ENCODE peak calls at places on chromosome 14, in six cellular contexts. L is psoas muscle, U is esophagus squamous epithelium, H is heart left ventricle, Q is fibroblast of pulmonary artery, R is GM23338. N is an unnamed sample.
A peak's percentile ranks its signal among the peaks of the same experiment; 100 is the strongest.

GRCh38 chr14:91245029-91245428 is 525 bp upstream of the GPR68 start:
- DNase-seq in H (no peak), U (no peak), Q (no peak), L (no peak), R (no peak), N (no peak)

GRCh38 chr14:55938249-55938791 is 179.9 kb upstream of the PELI2 start:
- DNase-seq in R (no peak), H (peak; percentile 61), L (no peak), Q (peak; percentile 32), U (no peak), N (peak; percentile 17)

GRCh38 chr14:77979171-77979570 is 179.3 kb downstream of the ADCK1 start:
- DNase-seq in U (no peak), Q (no peak), H (no peak), L (no peak), R (no peak), N (no peak)

GRCh38 chr14:35050652-35051051 is 4.6 kb downstream of the FAM177A1 start:
- DNase-seq in H (peak; percentile 39), L (no peak), R (no peak), U (no peak), Q (peak; percentile 83), N (peak; percentile 49)

GRCh38 chr14:73746540-73747385 is 32.6 kb upstream of the PNMA1 start:
- DNase-seq in Q (no peak), L (no peak), H (peak; percentile 41), U (no peak), R (no peak), N (no peak)

GRCh38 chr14:82546401-82546800 is 1012.7 kb upstream of the SEL1L start:
- DNase-seq in R (no peak), L (no peak), H (no peak), U (no peak), Q (no peak), N (no peak)

GRCh38 chr14:52944267-52944666 is 6.6 kb downstream of the FERMT2 start:
- DNase-seq in R (no peak), U (no peak), L (no peak), Q (no peak), H (no peak), N (no peak)

GRCh38 chr14:49303952-49304516 is 282.1 kb downstream of the RPS29 start:
- DNase-seq in H (no peak), U (no peak), L (no peak), R (peak; percentile 84), Q (peak; percentile 55), N (peak; percentile 37)

GRCh38 chr14:61257469-61258057 is 23.6 kb downstream of the TMEM30B start:
- DNase-seq in R (no peak), U (no peak), H (no peak), Q (no peak), L (no peak), N (no peak)

GRCh38 chr14:49982082-49982481 is 89.2 kb downstream of the ARF6 start:
- DNase-seq in R (no peak), U (no peak), Q (peak; percentile 51), H (no peak), L (no peak), N (no peak)

GRCh38 chr14:92696356-92696755 is 52.1 kb downstream of the LGMN start:
- DNase-seq in U (no peak), L (no peak), Q (no peak), H (no peak), R (no peak), N (no peak)

GRCh38 chr14:99792551-99793212 is 531 bp upstream of the EML1 start:
- DNase-seq in L (peak; percentile 44), U (no peak), Q (peak; percentile 20), H (peak; percentile 42), R (peak; percentile 44), N (peak; percentile 31)

GRCh38 chr14:51776102-51776894 is 84.1 kb upstream of the GNG2 start:
- DNase-seq in L (peak; percentile 36), Q (peak; percentile 85), U (no peak), H (peak; percentile 64), R (peak; percentile 89), N (peak; percentile 69)

GRCh38 chr14:66920196-66920595 is 269.0 kb upstream of the GARIN2 start:
- DNase-seq in U (no peak), L (no peak), Q (peak; percentile 28), R (no peak), H (no peak), N (no peak)

GRCh38 chr14:31110872-31111271 is 84.7 kb upstream of the STRN3 start:
- DNase-seq in U (no peak), H (no peak), R (no peak), Q (no peak), L (no peak), N (no peak)

GRCh38 chr14:94079891-94080605 is 954 bp downstream of the DDX24 start:
- DNase-seq in Q (peak; percentile 39), L (no peak), U (no peak), H (no peak), R (no peak), N (peak; percentile 50)

GRCh38 chr14:60349663-60350365 is 100.8 kb downstream of the PPM1A start:
- DNase-seq in L (no peak), R (peak; percentile 83), H (no peak), U (no peak), Q (peak; percentile 65), N (peak; percentile 64)

GRCh38 chr14:79583738-79584405 is 627.4 kb downstream of the DIO2 start:
- DNase-seq in H (no peak), R (no peak), L (no peak), U (no peak), Q (peak; percentile 67), N (peak; percentile 69)

GRCh38 chr14:33954016-33954598 is 3.2 kb upstream of the EGLN3 start:
- DNase-seq in Q (no peak), H (no peak), R (no peak), U (no peak), L (no peak), N (no peak)

GRCh38 chr14:52369305-52369781 is 55.2 kb downstream of the PTGER2 start:
- DNase-seq in R (no peak), H (no peak), L (peak; percentile 27), Q (peak; percentile 66), U (no peak), N (peak; percentile 62)

GRCh38 chr14:64763801-64764511 is 59.7 kb downstream of the PLEKHG3 start:
- DNase-seq in Q (peak; percentile 54), R (peak; percentile 46), L (no peak), H (no peak), U (no peak), N (peak; percentile 41)
- TF ChIP-seq CTCF in Q (no peak), R (peak; percentile 48), L (no peak), H (peak; percentile 10), U (no peak), N (no peak)

GRCh38 chr14:64912256-64912655 is 2.0 kb upstream of the CHURC1 start:
- DNase-seq in L (no peak), H (no peak), Q (no peak), R (no peak), U (no peak), N (no peak)

GRCh38 chr14:64910847-64911495 is 3.3 kb upstream of the CHURC1 start:
- DNase-seq in Q (peak; percentile 67), L (no peak), U (no peak), H (no peak), R (peak; percentile 70), N (peak; percentile 43)

GRCh38 chr14:64915025-64915424 is 770 bp downstream of the CHURC1 start:
- DNase-seq in Q (no peak), U (no peak), R (no peak), H (no peak), L (no peak), N (no peak)

GRCh38 chr14:64915797-64916196 is 1.5 kb downstream of the CHURC1 start:
- DNase-seq in H (no peak), Q (no peak), U (no peak), L (no peak), R (no peak), N (no peak)

DNA sequence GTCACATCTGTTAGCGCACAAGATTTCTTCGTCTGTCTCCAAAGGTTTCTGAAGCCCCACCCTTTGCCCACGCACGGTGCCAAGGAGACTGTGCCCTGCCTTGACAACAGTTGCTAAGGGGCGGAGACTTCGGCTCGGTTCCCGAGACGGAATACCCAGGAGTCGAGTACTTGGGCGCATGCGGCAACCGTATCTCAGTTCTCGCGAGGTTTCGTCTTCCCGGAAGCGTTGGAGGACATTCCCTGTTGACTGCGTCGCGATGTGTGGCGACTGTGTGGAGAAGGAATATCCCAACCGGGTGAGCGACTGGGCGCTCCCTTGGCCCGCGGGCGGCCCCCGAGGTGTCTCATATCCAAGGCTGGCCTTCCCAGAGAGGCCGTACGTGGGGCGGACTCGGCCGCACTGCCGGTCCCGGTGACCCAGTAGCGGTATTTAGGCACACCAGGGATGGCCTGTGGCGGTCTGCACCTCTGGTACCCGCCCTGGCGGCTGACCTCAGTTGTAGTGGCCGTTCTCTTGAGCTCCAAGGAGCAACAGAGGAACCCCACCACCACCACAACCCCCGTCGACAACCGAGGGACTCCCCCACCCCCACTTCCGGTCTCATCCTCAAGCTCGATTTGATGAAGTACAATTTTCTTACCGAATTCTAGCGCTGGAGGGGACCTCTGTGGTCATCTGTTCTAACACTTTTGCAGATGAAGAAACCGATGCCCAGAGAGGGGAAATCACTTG is at the start of gene CHURC1:
- DNase-seq in H (peak; percentile 99), U (peak; percentile 82), R (peak; percentile 99), L (peak; percentile 99), Q (peak; percentile 99), N (peak; percentile 97)
- H3K4me3 ChIP-seq in H (peak within 1 kb of the TSS; percentile 68), U (peak within 1 kb of the TSS; percentile 95), R (peak within 1 kb of the TSS; percentile 74), L (peak within 1 kb of the TSS; percentile 99), Q (peak within 1 kb of the TSS; percentile 90), N (peak within 1 kb of the TSS; percentile 82)

GRCh38 chr14:21902561-21903199 is 229.1 kb upstream of the OR4E1 start:
- DNase-seq in H (no peak), Q (no peak), R (no peak), U (no peak), L (no peak), N (no peak)
- TF ChIP-seq CTCF in H (no peak), Q (peak; percentile 44), R (peak; percentile 27), U (no peak), L (no peak), N (peak; percentile 42)

GRCh38 chr14:22429546-22429945 is 159.5 kb downstream of the DAD1 start:
- DNase-seq in Q (no peak), H (no peak), R (no peak), U (no peak), L (no peak), N (no peak)

GRCh38 chr14:22432348-22432976 is 156.6 kb downstream of the DAD1 start:
- DNase-seq in R (peak; percentile 16), H (no peak), Q (peak; percentile 98), U (no peak), L (no peak), N (peak; percentile 97)

GRCh38 chr14:22427771-22428228 is 161.2 kb downstream of the DAD1 start:
- DNase-seq in L (no peak), H (peak; percentile 32), R (peak; percentile 15), Q (peak; percentile 93), U (no peak), N (peak; percentile 40)

GRCh38 chr14:22426711-22427110 is 162.3 kb downstream of the DAD1 start:
- DNase-seq in R (no peak), U (no peak), Q (no peak), L (no peak), H (no peak), N (no peak)

DNA sequence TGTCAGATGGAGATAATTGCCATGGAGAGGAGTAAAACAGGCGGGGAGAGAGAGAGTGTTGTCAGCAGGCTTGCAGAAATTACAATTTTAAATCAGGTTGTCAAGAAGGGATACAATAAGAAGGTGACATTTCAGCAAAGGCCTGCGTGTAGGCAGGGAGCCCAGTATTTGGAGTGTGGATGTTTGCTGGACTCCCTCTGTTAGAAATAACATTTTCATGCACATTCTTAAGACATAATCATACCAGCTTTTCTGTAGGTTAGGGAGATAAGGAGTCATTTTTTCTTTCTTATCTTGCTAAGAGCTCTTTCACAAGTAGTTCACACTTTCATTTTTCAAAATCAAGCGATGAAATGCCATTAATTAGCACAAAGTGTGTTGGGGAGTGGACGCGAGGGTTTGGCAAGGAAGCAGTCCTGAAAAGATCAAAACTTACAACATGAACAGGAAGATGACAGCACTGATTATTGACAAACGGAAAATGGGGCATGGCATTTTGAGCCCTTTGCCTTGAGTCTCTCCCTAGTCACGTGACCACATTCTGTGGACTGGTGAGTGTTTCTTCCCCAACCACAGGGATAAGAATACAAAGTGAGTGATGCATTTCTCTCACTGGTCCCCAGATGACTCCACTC is 160.2 kb downstream of the DAD1 start:
- DNase-seq in L (no peak), R (no peak), U (no peak), Q (peak; percentile 73), H (no peak), N (no peak)
- H3K4me3 ChIP-seq in L (no peak overlapping the region), R (no peak overlapping the region), U (no peak overlapping the region), Q (no peak overlapping the region), H (no peak overlapping the region), N (no peak overlapping the region)

N was measured in astrocyte of the spinal cord.